ENCODE peak calls at places on chromosomes 12 and 14, in six cellular contexts. One of them, this sample, is unnamed. For H3K4me1, the result is how much of the 10 kb centered on the place peaks cover.

GRCh38 chr12:38669530-38669929 is 235.9 kb downstream of the CPNE8 start:
- DNase-seq in pancreas: no peak
- DNase-seq in tibial nerve: no peak
- DNase-seq in cardiac muscle cell: peak
- DNase-seq in transverse colon: no peak
- DNase-seq in GM23338: no peak
- DNase-seq in this sample: no peak

GRCh38 chr12:109504068-109504467 is 26.6 kb downstream of the UBE3B start:
- DNase-seq in pancreas: no peak
- DNase-seq in cardiac muscle cell: no peak
- DNase-seq in tibial nerve: no peak
- DNase-seq in transverse colon: no peak
- DNase-seq in GM23338: no peak
- DNase-seq in this sample: no peak

GRCh38 chr14:33990790-33991189 is 39.9 kb upstream of the EGLN3 start:
- DNase-seq in tibial nerve: no peak
- DNase-seq in transverse colon: no peak
- DNase-seq in cardiac muscle cell: no peak
- DNase-seq in pancreas: no peak
- DNase-seq in GM23338: no peak
- DNase-seq in this sample: no peak

GRCh38 chr14:36105401-36105800 is 71.1 kb downstream of the PTCSC3 start:
- DNase-seq in cardiac muscle cell: no peak
- DNase-seq in transverse colon: no peak
- DNase-seq in tibial nerve: no peak
- DNase-seq in GM23338: peak
- DNase-seq in pancreas: no peak
- DNase-seq in this sample: no peak

GRCh38 chr14:35180179-35180578 is 57.8 kb downstream of the PRORP start:
- DNase-seq in transverse colon: no peak
- DNase-seq in pancreas: no peak
- DNase-seq in GM23338: no peak
- DNase-seq in tibial nerve: no peak
- DNase-seq in cardiac muscle cell: no peak
- DNase-seq in this sample: no peak

GRCh38 chr14:32932921-32933622 is 5.6 kb upstream of the NPAS3 start:
- DNase-seq in cardiac muscle cell: no peak
- DNase-seq in pancreas: no peak
- DNase-seq in transverse colon: no peak
- DNase-seq in tibial nerve: no peak
- DNase-seq in GM23338: peak
- DNase-seq in this sample: no peak

GRCh38 chr12:50315803-50316202 is 32.5 kb upstream of the LIMA1 start:
- DNase-seq in tibial nerve: no peak
- DNase-seq in cardiac muscle cell: no peak
- DNase-seq in GM23338: no peak
- DNase-seq in transverse colon: no peak
- DNase-seq in pancreas: no peak
- DNase-seq in this sample: no peak

GRCh38 chr12:10497602-10498001 is 8.1 kb upstream of the EIF2S3B start:
- DNase-seq in tibial nerve: no peak
- DNase-seq in GM23338: no peak
- DNase-seq in cardiac muscle cell: peak
- DNase-seq in transverse colon: no peak
- DNase-seq in pancreas: no peak
- DNase-seq in this sample: no peak

GRCh38 chr14:59483819-59484610 is at the start of the genes JKAMP and L3HYPDH:
- DNase-seq in pancreas: peak
- DNase-seq in cardiac muscle cell: peak
- DNase-seq in tibial nerve: peak
- DNase-seq in GM23338: peak
- DNase-seq in transverse colon: peak
- DNase-seq in this sample: peak

GRCh38 chr14:59483360-59483759 is 848 bp downstream of the L3HYPDH start:
- DNase-seq in pancreas: peak
- DNase-seq in transverse colon: no peak
- DNase-seq in GM23338: no peak
- DNase-seq in tibial nerve: no peak
- DNase-seq in cardiac muscle cell: peak
- DNase-seq in this sample: no peak

GRCh38 chr14:59482120-59482434 is 2.1 kb downstream of the L3HYPDH start:
- DNase-seq in tibial nerve: no peak
- DNase-seq in pancreas: no peak
- DNase-seq in GM23338: no peak
- DNase-seq in transverse colon: no peak
- DNase-seq in cardiac muscle cell: no peak
- DNase-seq in this sample: no peak

GRCh38 chr14:59482471-59483331 is 1.5 kb downstream of the L3HYPDH start:
- DNase-seq in transverse colon: peak
- DNase-seq in pancreas: peak
- DNase-seq in tibial nerve: no peak
- DNase-seq in GM23338: no peak
- DNase-seq in cardiac muscle cell: peak
- DNase-seq in this sample: no peak

GRCh38 chr14:59481407-59482119 is 2.6 kb downstream of the L3HYPDH start:
- DNase-seq in cardiac muscle cell: peak
- DNase-seq in pancreas: no peak
- DNase-seq in GM23338: no peak
- DNase-seq in transverse colon: no peak
- DNase-seq in tibial nerve: no peak
- DNase-seq in this sample: no peak
- H3K27ac ChIP-seq in cardiac muscle cell: no peak
- H3K27ac ChIP-seq in pancreas: no peak
- H3K27ac ChIP-seq in GM23338: no peak
- H3K27ac ChIP-seq in transverse colon: peak
- H3K27ac ChIP-seq in tibial nerve: no peak
- H3K27ac ChIP-seq in this sample: no peak

DNA sequence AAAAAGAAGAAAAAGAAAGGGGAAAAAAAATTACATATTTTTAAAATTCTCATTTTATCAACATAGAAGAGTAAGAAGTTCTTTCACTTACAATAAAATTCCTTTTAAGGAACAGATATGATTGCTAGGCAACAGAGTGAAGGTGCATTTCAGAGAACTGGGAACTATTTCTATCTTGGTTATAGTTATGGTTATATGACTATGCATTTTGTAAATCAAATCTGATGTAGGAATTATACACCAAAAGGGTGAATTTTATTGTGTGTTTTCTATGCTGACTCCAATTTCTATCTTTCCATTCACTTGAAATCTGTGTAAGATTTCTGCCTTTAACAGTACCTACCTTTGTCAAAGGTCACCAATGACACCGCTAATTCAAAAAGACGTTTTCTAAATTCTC is 50.1 kb downstream of the HNRNPC start:
- DNase-seq in cardiac muscle cell: no peak
- DNase-seq in pancreas: no peak
- DNase-seq in GM23338: no peak
- DNase-seq in tibial nerve: no peak
- DNase-seq in transverse colon: no peak
- DNase-seq in this sample: no peak
- H3K4me1 ChIP-seq in cardiac muscle cell: under half
- H3K4me1 ChIP-seq in pancreas: under half
- H3K4me1 ChIP-seq in GM23338: under half
- H3K4me1 ChIP-seq in tibial nerve: under half
- H3K4me1 ChIP-seq in transverse colon: under half
- H3K4me1 ChIP-seq in this sample: half or more

GRCh38 chr12:108306506-108306905 is 32.6 kb downstream of the CMKLR1 start:
- DNase-seq in pancreas: no peak
- DNase-seq in cardiac muscle cell: no peak
- DNase-seq in transverse colon: no peak
- DNase-seq in tibial nerve: no peak
- DNase-seq in GM23338: no peak
- DNase-seq in this sample: no peak
- H3K4me3 ChIP-seq in pancreas: no peak
- H3K4me3 ChIP-seq in cardiac muscle cell: no peak
- H3K4me3 ChIP-seq in transverse colon: no peak
- H3K4me3 ChIP-seq in tibial nerve: no peak
- H3K4me3 ChIP-seq in GM23338: no peak
- H3K4me3 ChIP-seq in this sample: no peak

DNA sequence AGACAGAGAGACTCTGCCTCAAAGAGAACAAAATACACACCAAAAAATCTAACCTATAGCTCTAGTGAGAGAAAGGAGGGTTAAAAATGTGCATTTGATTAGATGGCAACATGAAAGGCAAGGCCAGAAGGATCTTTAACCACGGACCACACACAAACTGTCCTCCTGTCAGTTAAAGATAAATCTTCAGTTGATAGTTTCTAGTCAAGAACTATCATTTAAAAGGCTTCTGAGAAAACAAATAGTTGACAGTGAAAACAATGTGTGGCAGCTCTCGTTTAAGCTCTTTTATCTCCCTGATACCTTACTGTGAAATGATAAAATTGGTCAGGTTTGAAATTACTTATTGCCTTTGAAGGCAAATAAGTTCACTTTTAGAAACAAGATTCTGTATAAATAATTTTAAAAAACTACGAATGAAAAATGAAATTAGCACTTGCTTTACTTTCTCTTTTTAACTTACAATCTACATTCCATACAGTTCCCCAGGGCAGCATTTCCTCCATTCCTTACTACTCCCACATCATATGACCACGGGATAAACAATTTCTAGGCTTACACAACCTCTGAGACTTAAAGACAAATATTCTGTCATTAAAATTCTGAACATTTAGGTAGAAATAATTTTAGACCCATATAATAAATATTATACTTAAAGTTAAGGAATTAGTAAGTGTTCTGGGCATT is 71.4 kb upstream of the GNPNAT1 start:
- DNase-seq in GM23338: no peak
- DNase-seq in pancreas: no peak
- DNase-seq in tibial nerve: no peak
- DNase-seq in transverse colon: no peak
- DNase-seq in cardiac muscle cell: peak
- DNase-seq in this sample: no peak
- H3K27ac ChIP-seq in GM23338: peak
- H3K27ac ChIP-seq in pancreas: no peak
- H3K27ac ChIP-seq in tibial nerve: peak
- H3K27ac ChIP-seq in transverse colon: peak
- H3K27ac ChIP-seq in cardiac muscle cell: peak
- H3K27ac ChIP-seq in this sample: no peak

GRCh38 chr12:122067548-122067947 is 11.0 kb upstream of the MLXIP start:
- DNase-seq in pancreas: no peak
- DNase-seq in tibial nerve: no peak
- DNase-seq in GM23338: no peak
- DNase-seq in transverse colon: no peak
- DNase-seq in cardiac muscle cell: no peak
- DNase-seq in this sample: no peak
- H3K4me1 ChIP-seq in pancreas: under half
- H3K4me1 ChIP-seq in tibial nerve: under half
- H3K4me1 ChIP-seq in GM23338: under half
- H3K4me1 ChIP-seq in transverse colon: under half
- H3K4me1 ChIP-seq in cardiac muscle cell: under half
- H3K4me1 ChIP-seq in this sample: under half

DNA sequence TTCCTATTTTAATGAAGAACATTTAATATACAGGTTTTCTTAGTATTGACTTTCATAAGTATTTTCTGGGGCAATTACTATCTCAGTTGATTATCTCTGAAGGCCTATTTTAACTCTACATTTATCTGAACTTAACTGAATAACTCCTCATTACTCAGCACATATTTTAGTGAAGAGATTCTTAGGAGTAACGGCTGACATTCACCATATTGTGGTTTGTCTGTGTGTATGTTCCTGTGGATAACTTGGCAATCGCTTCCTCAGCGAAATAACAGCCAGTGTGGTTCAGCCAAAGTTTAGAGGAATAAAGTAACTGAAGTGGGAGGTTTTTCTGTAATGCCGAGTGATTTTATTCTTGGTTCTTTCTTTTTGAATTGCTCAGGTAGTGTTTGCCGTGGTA is 168.0 kb downstream of the RAD51B start:
- DNase-seq in transverse colon: no peak
- DNase-seq in GM23338: no peak
- DNase-seq in tibial nerve: no peak
- DNase-seq in cardiac muscle cell: peak
- DNase-seq in pancreas: no peak
- DNase-seq in this sample: no peak
- H3K4me3 ChIP-seq in transverse colon: no peak
- H3K4me3 ChIP-seq in GM23338: no peak
- H3K4me3 ChIP-seq in tibial nerve: no peak
- H3K4me3 ChIP-seq in cardiac muscle cell: no peak
- H3K4me3 ChIP-seq in pancreas: no peak
- H3K4me3 ChIP-seq in this sample: no peak

GRCh38 chr14:58331111-58331510 is 32.8 kb downstream of the ARID4A start:
- DNase-seq in GM23338: peak
- DNase-seq in tibial nerve: peak
- DNase-seq in cardiac muscle cell: peak
- DNase-seq in transverse colon: peak
- DNase-seq in pancreas: peak
- DNase-seq in this sample: peak

GRCh38 chr14:58327019-58327418 is 28.7 kb downstream of the ARID4A start:
- DNase-seq in GM23338: no peak
- DNase-seq in pancreas: no peak
- DNase-seq in transverse colon: no peak
- DNase-seq in cardiac muscle cell: no peak
- DNase-seq in tibial nerve: no peak
- DNase-seq in this sample: no peak

GRCh38 chr14:58332514-58332913 is 34.2 kb downstream of the ARID4A start:
- DNase-seq in pancreas: no peak
- DNase-seq in GM23338: no peak
- DNase-seq in cardiac muscle cell: no peak
- DNase-seq in transverse colon: no peak
- DNase-seq in tibial nerve: no peak
- DNase-seq in this sample: no peak
- H3K27ac ChIP-seq in pancreas: no peak
- H3K27ac ChIP-seq in GM23338: peak
- H3K27ac ChIP-seq in cardiac muscle cell: no peak
- H3K27ac ChIP-seq in transverse colon: no peak
- H3K27ac ChIP-seq in tibial nerve: no peak
- H3K27ac ChIP-seq in this sample: no peak